ENCODE peak calls at places on chromosomes 11 and 22, in six cellular contexts. W is natural killer cell; P is AG10803; E is CD4-positive, alpha-beta T cell; Q is PC-3; A is heart right ventricle. Y is an unnamed sample.

GRCh38 chr22:28299760-28300159 is 379.9 kb downstream of the TTC28 start:
- DNase-seq in W (no peak), P (peak), E (no peak), Q (no peak), A (no peak), Y (no peak)

GRCh38 chr11:16876840-16877239 is 137.4 kb downstream of the PLEKHA7 start:
- DNase-seq in W (no peak), P (no peak), E (no peak), Q (no peak), A (no peak), Y (no peak)

GRCh38 chr22:38871360-38872171 is 450 bp downstream of the CBX6 start:
- DNase-seq in W (no peak), P (peak), E (no peak), Q (no peak), A (no peak), Y (peak)

GRCh38 chr22:46769191-46769675 is 6.8 kb downstream of the TBC1D22A start:
- DNase-seq in W (no peak), P (no peak), E (no peak), Q (no peak), A (no peak), Y (no peak)

GRCh38 chr22:37209140-37209845 is 3.0 kb downstream of the SSTR3 start:
- DNase-seq in W (no peak), P (no peak), E (no peak), Q (no peak), A (no peak), Y (peak)

GRCh38 chr11:68843052-68843561 is 1.4 kb upstream of the CPT1A start:
- DNase-seq in W (peak), P (peak), E (peak), Q (no peak), A (no peak), Y (no peak)

GRCh38 chr22:46286941-46287872 is 9.5 kb upstream of the GTSE1 start:
- DNase-seq in W (no peak), P (no peak), E (no peak), Q (no peak), A (no peak), Y (no peak)

GRCh38 chr22:20205964-20206708 is 55.3 kb upstream of the CCDC188 start:
- DNase-seq in W (peak), P (peak), E (peak), Q (peak), A (peak), Y (no peak)

GRCh38 chr11:117188620-117189081 is 10.1 kb downstream of the SIDT2 start:
- DNase-seq in W (no peak), P (no peak), E (no peak), Q (no peak), A (no peak), Y (peak)

GRCh38 chr11:18706330-18707243 is 8.0 kb downstream of the TMEM86A start:
- DNase-seq in W (no peak), P (no peak), E (peak), Q (no peak), A (peak), Y (no peak)

GRCh38 chr22:17576475-17576874 is 13.2 kb downstream of the SLC25A18 start:
- DNase-seq in W (no peak), P (peak), E (no peak), Q (peak), A (no peak), Y (no peak)

GRCh38 chr11:69513663-69514062 is 32.2 kb downstream of the LINC01488 start:
- DNase-seq in W (no peak), P (no peak), E (no peak), Q (no peak), A (no peak), Y (no peak)

GRCh38 chr22:46069518-46070214 is 80.7 kb upstream of the PPARA start:
- DNase-seq in W (no peak), P (peak), E (no peak), Q (peak), A (no peak), Y (peak)

GRCh38 chr11:116170526-116171120 is 602.2 kb downstream of the BUD13 start:
- DNase-seq in W (no peak), P (no peak), E (no peak), Q (no peak), A (no peak), Y (no peak)
- TF ChIP-seq CTCF in W (no peak), P (no peak), E (no peak), Q (peak), A (no peak), Y (no peak)

DNA sequence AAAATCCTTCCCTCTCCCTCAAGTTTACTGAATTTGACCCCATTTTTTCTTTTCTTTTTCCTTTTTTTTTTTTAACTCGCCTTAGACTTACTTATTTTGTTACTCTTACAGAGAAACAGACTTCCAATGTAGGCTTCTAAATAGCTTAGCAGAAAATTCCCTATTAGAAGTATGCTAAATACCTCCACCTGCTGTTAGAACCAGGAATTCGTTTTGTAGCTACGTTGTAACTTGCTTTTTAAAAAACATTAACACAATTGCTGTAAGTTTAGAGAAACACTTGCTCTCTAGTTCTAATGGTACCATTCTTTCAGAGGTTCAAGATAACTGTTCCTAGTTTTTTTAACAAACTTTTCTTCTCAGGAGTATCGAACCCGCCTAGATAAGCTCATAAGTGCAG is 324.2 kb downstream of the DCDC1 start:
- DNase-seq in W (no peak), P (peak), E (no peak), Q (peak), A (no peak), Y (no peak)
- TF ChIP-seq CTCF in W (no peak), P (peak), E (no peak), Q (peak), A (peak), Y (no peak)

DNA sequence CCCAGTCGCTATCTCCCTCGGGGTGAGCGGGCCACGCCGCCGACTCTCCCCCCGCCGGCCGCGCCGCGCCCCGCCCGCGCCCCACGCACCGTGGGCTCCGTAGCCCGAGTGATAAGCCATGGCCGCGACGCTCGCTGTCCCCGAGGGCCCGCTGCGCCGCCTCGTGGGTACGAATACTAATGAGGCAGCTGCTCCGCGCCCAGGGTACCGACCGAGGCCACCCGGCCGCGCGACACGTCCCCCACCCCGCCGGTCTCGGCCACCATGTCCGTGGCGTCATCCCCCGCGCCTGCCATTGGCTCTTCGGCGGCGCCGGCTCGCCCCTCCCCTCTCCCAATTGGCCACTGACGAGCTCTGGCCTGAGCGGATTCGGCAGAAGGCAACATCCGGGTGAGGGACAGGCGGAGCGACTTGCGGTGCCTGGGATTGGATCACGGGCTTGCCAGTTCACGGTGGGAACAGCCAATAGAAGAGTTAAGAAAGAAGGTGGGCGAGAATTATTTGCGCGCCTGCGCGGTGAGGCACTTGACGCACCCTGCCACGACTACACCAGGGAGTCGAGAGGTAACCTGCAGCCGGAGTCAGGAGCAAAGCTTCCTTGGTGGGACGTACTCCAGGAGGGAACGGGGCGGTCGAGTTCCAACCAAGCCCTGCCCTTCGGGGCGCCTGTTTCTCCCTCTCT is at the start of gene YIF1A:
- DNase-seq in W (peak), P (peak), E (peak), Q (peak), A (peak), Y (peak)
- TF ChIP-seq CTCF in W (no peak), P (no peak), E (no peak), Q (no peak), A (peak), Y (no peak)

GRCh38 chr11:14784230-14784629 is 107.8 kb downstream of the CYP2R1 start:
- DNase-seq in W (no peak), P (no peak), E (no peak), Q (no peak), A (no peak), Y (no peak)

GRCh38 chr11:14793546-14793945 is 98.5 kb downstream of the CYP2R1 start:
- DNase-seq in W (no peak), P (no peak), E (no peak), Q (no peak), A (no peak), Y (no peak)

GRCh38 chr11:14789879-14790484 is 102.0 kb downstream of the CYP2R1 start:
- DNase-seq in W (no peak), P (no peak), E (no peak), Q (peak), A (no peak), Y (no peak)
- TF ChIP-seq CTCF in W (peak), P (peak), E (peak), Q (peak), A (peak), Y (peak)

DNA sequence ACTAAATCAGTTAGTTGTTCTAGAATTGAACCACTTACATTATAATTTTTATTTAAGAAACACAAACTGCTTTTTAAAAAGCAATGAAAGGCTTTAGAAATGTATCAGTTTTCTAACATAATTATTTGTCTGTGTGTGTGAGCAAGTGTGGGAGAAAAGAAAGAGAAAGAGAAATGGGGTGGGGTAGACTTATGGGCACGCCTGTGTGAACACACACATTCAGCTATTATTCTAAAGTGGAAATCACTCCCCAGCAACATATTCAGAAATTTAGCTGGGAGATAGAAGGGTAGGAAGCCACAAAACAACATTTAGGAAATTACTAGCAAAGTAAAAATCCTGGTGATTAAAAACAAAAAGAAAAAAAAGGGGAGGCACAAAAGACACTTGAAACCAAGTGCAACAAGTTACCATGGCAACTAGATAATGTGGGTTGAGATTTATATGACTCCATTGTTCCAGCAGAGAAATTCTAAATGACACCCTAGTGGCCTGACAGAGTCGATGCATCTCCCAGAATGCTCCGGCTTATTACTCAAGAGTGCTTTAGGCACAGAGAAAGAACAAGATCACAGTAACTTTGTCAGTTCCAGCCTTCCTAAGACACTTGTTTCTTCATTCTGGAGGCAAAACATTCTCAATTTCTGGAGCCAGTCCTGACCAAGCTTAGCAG is 444.6 kb downstream of the DLG2 start:
- DNase-seq in W (no peak), P (peak), E (no peak), Q (peak), A (no peak), Y (no peak)
- TF ChIP-seq CTCF in W (no peak), P (peak), E (no peak), Q (peak), A (peak), Y (no peak)

GRCh38 chr11:92707665-92708064 is 261.8 kb upstream of the MTNR1B start:
- DNase-seq in W (no peak), P (peak), E (no peak), Q (no peak), A (no peak), Y (no peak)
- TF ChIP-seq CTCF in W (no peak), P (no peak), E (no peak), Q (no peak), A (no peak), Y (no peak)

Y was measured in CD14-positive monocyte.